ENCODE peak calls at places on chromosomes 2 and 18, in ten cellular contexts. X is epithelial cell of esophagus; L is stimulated activated CD4-positive, alpha-beta T cell treated with anti-CD3 and anti-CD28 coated beads, Interleukin-2, amount 100 ng/mL, for 48 hours; Y is activated naive CD8-positive, alpha-beta T cell treated with anti-CD3 and anti-CD28 coated beads for 36 hours; H is posterior cingulate gyrus; A is fibroblast of mammary gland; E is neuronal stem cell; I is Calu3; J is HEK293T; C is Karpas-422. O is an unnamed sample.
A peak's percentile ranks its signal among the peaks of the same experiment; 100 is the strongest.

GRCh38 chr2:226581661-226582060 is 218.0 kb downstream of the IRS1 start:
- DNase-seq in X (no peak), L (no peak), Y (no peak), H (no peak), A (no peak), E (no peak), I (no peak), J (no peak), C (no peak), O (no peak)

GRCh38 chr2:108719149-108720044 is at the start of gene RANBP2:
- DNase-seq in X (peak; percentile 98), L (peak; percentile 87), Y (peak; percentile 96), H (peak; percentile 95), A (peak; percentile 99), E (peak; percentile 94), I (peak; percentile 93), J (peak; percentile 88), C (peak; percentile 98), O (peak; percentile 97)

GRCh38 chr2:48107326-48107925 is 201.1 kb upstream of the FBXO11 start:
- DNase-seq in X (peak; percentile 90), L (no peak), Y (no peak), H (no peak), A (peak; percentile 79), E (no peak), I (peak; percentile 22), J (no peak), C (no peak), O (no peak)

GRCh38 chr18:29191263-29191662 is 1014.3 kb upstream of the CDH2 start:
- DNase-seq in X (peak; percentile 37), L (no peak), Y (no peak), H (no peak), A (peak; percentile 63), E (no peak), I (peak; percentile 9), J (peak; percentile 28), C (no peak), O (peak; percentile 8)

GRCh38 chr2:156334496-156335478 is 2.3 kb upstream of the NR4A2 start:
- DNase-seq in X (peak; percentile 88), L (peak; percentile 73), Y (peak; percentile 86), H (peak; percentile 86), A (peak; percentile 94), E (peak; percentile 50), I (peak; percentile 89), J (peak; percentile 57), C (no peak), O (peak; percentile 38)

GRCh38 chr2:230774348-230774951 is 61.8 kb downstream of the CAB39 start:
- DNase-seq in X (peak; percentile 85), L (no peak), Y (no peak), H (no peak), A (peak; percentile 92), E (no peak), I (no peak), J (no peak), C (no peak), O (no peak)

GRCh38 chr2:2647156-2647555 is 316.1 kb upstream of the MYT1L start:
- DNase-seq in X (peak; percentile 92), L (no peak), Y (peak; percentile 50), H (no peak), A (no peak), E (no peak), I (no peak), J (no peak), C (no peak), O (no peak)

GRCh38 chr2:6748399-6748798 is 117.3 kb downstream of the CMPK2 start:
- DNase-seq in X (no peak), L (no peak), Y (no peak), H (no peak), A (no peak), E (no peak), I (no peak), J (no peak), C (no peak), O (no peak)

GRCh38 chr2:138321458-138321857 is 180.1 kb upstream of the SPOPL start:
- DNase-seq in X (peak; percentile 23), L (no peak), Y (no peak), H (no peak), A (no peak), E (no peak), I (no peak), J (no peak), C (no peak), O (no peak)

O was measured in T47D.